ENCODE peak calls at places on chromosomes 6 and 20, in nine cellular contexts. C is HFF-Myc; E is renal cortical epithelial cell; V is cerebellum; Q is effector memory CD8-positive, alpha-beta T cell; T is activated T-helper 2 cell treated with anti-CD3 and anti-CD28 coated beads, Interferon-gamma antibody, Interleukin-2, Interleukin-4, amounts not matched to agents 10 μg/mL and 5 μg/mL and 100 μg/mL, durations not matched to agents 14 hours and 24 hours and 36 hours; F is A172; O is OCI-LY7; P is GM04504. L is an unnamed sample.
A peak's percentile ranks its signal among the peaks of the same experiment; 100 is the strongest.

GRCh38 chr6:114140416-114140815 is 169.5 kb upstream of the HDAC2 start:
- DNase-seq in F (no peak), V (no peak), T (no peak), O (no peak), Q (no peak), C (no peak), P (no peak), E (no peak), L (peak; percentile 15)

GRCh38 chr6:158680441-158680840 is 30.6 kb downstream of the SYTL3 start:
- DNase-seq in P (no peak), Q (no peak), F (no peak), O (no peak), V (no peak), C (no peak), E (no peak), T (no peak), L (no peak)

GRCh38 chr6:85797993-85798392 is 155.3 kb upstream of the SYNCRIP start:
- DNase-seq in O (no peak), P (no peak), E (no peak), C (no peak), V (no peak), T (no peak), F (no peak), Q (no peak), L (no peak)

GRCh38 chr6:25202505-25202904 is 76.7 kb upstream of the CARMIL1 start:
- DNase-seq in Q (no peak), P (no peak), V (no peak), E (no peak), C (no peak), T (no peak), O (no peak), F (peak; percentile 75), L (peak; percentile 40)

GRCh38 chr6:25590986-25591385 is 61.0 kb upstream of the SCGN start:
- DNase-seq in O (no peak), E (no peak), C (no peak), P (no peak), V (no peak), Q (no peak), T (no peak), F (no peak), L (no peak)

GRCh38 chr6:31541059-31541657 is 645 bp downstream of the DDX39B start:
- DNase-seq in P (no peak), F (peak; percentile 42), C (no peak), E (peak; percentile 45), O (peak; percentile 83), T (peak; percentile 63), V (no peak), Q (peak; percentile 77), L (peak; percentile 48)

GRCh38 chr20:23228912-23229311 is 121.7 kb upstream of the NXT1 start:
- DNase-seq in F (no peak), Q (no peak), O (no peak), T (no peak), V (no peak), C (no peak), E (peak; percentile 14), P (no peak), L (peak; percentile 53)

GRCh38 chr6:111972714-111973678 is 80.9 kb upstream of the CCN6 start:
- DNase-seq in O (no peak), F (peak; percentile 82), C (peak; percentile 82), E (peak; percentile 96), P (peak; percentile 90), V (no peak), Q (peak; percentile 13), T (peak; percentile 24), L (peak; percentile 69)

GRCh38 chr20:2658414-2659354 is 5.3 kb downstream of the IDH3B start:
- DNase-seq in C (peak; percentile 52), P (no peak), O (no peak), F (no peak), E (no peak), T (no peak), V (no peak), Q (no peak), L (peak; percentile 17)